ENCODE peak calls at places on chromosomes 3 and 15, in seven cellular contexts. One of them, this sample, is unnamed.

GRCh38 chr3:167671878-167672427 is 18.2 kb upstream of the WDR49 start:
- DNase-seq in Calu3: no peak
- DNase-seq in activated CD8-positive, alpha-beta memory T cell treated with anti-CD3 and anti-CD28 coated beads, Interleukin-2, amount 50 U/mL, for 48 hours: no peak
- DNase-seq in amniotic stem cell: no peak
- DNase-seq in activated naive CD8-positive, alpha-beta T cell treated with anti-CD3 and anti-CD28 coated beads, Interleukin-2, amount 50 U/mL, for 16 hours: no peak
- DNase-seq in uterus: no peak
- DNase-seq in astrocyte of the hippocampus: no peak
- DNase-seq in this sample: no peak

GRCh38 chr3:57556459-57557087 is 499 bp downstream of the PDE12 start:
- DNase-seq in astrocyte of the hippocampus: no peak
- DNase-seq in activated naive CD8-positive, alpha-beta T cell treated with anti-CD3 and anti-CD28 coated beads, Interleukin-2, amount 50 U/mL, for 16 hours: no peak
- DNase-seq in amniotic stem cell: no peak
- DNase-seq in activated CD8-positive, alpha-beta memory T cell treated with anti-CD3 and anti-CD28 coated beads, Interleukin-2, amount 50 U/mL, for 48 hours: peak
- DNase-seq in uterus: no peak
- DNase-seq in Calu3: peak
- DNase-seq in this sample: no peak

GRCh38 chr15:68593826-68594532 is 15.2 kb downstream of the CORO2B start:
- DNase-seq in activated CD8-positive, alpha-beta memory T cell treated with anti-CD3 and anti-CD28 coated beads, Interleukin-2, amount 50 U/mL, for 48 hours: no peak
- DNase-seq in activated naive CD8-positive, alpha-beta T cell treated with anti-CD3 and anti-CD28 coated beads, Interleukin-2, amount 50 U/mL, for 16 hours: no peak
- DNase-seq in Calu3: no peak
- DNase-seq in amniotic stem cell: no peak
- DNase-seq in uterus: no peak
- DNase-seq in astrocyte of the hippocampus: no peak
- DNase-seq in this sample: no peak

GRCh38 chr3:123449092-123449985 is 449 bp upstream of the ADCY5 start:
- DNase-seq in Calu3: peak
- DNase-seq in uterus: peak
- DNase-seq in activated naive CD8-positive, alpha-beta T cell treated with anti-CD3 and anti-CD28 coated beads, Interleukin-2, amount 50 U/mL, for 16 hours: no peak
- DNase-seq in amniotic stem cell: no peak
- DNase-seq in activated CD8-positive, alpha-beta memory T cell treated with anti-CD3 and anti-CD28 coated beads, Interleukin-2, amount 50 U/mL, for 48 hours: peak
- DNase-seq in astrocyte of the hippocampus: peak
- DNase-seq in this sample: peak

GRCh38 chr15:77532067-77532710 is 100.5 kb downstream of the LINGO1 start:
- DNase-seq in Calu3: no peak
- DNase-seq in astrocyte of the hippocampus: no peak
- DNase-seq in amniotic stem cell: no peak
- DNase-seq in activated CD8-positive, alpha-beta memory T cell treated with anti-CD3 and anti-CD28 coated beads, Interleukin-2, amount 50 U/mL, for 48 hours: no peak
- DNase-seq in uterus: no peak
- DNase-seq in activated naive CD8-positive, alpha-beta T cell treated with anti-CD3 and anti-CD28 coated beads, Interleukin-2, amount 50 U/mL, for 16 hours: no peak
- DNase-seq in this sample: no peak

GRCh38 chr3:146165370-146165769 is 4.4 kb upstream of the PLOD2 start:
- DNase-seq in Calu3: no peak
- DNase-seq in uterus: no peak
- DNase-seq in astrocyte of the hippocampus: peak
- DNase-seq in amniotic stem cell: no peak
- DNase-seq in activated CD8-positive, alpha-beta memory T cell treated with anti-CD3 and anti-CD28 coated beads, Interleukin-2, amount 50 U/mL, for 48 hours: no peak
- DNase-seq in activated naive CD8-positive, alpha-beta T cell treated with anti-CD3 and anti-CD28 coated beads, Interleukin-2, amount 50 U/mL, for 16 hours: no peak
- DNase-seq in this sample: no peak

GRCh38 chr15:61653110-61653509 is 407.1 kb downstream of the VPS13C start:
- DNase-seq in astrocyte of the hippocampus: no peak
- DNase-seq in Calu3: no peak
- DNase-seq in amniotic stem cell: no peak
- DNase-seq in activated naive CD8-positive, alpha-beta T cell treated with anti-CD3 and anti-CD28 coated beads, Interleukin-2, amount 50 U/mL, for 16 hours: no peak
- DNase-seq in uterus: peak
- DNase-seq in activated CD8-positive, alpha-beta memory T cell treated with anti-CD3 and anti-CD28 coated beads, Interleukin-2, amount 50 U/mL, for 48 hours: no peak
- DNase-seq in this sample: no peak

GRCh38 chr3:137769321-137770065 is 5.4 kb downstream of the SOX14 start:
- DNase-seq in Calu3: no peak
- DNase-seq in activated naive CD8-positive, alpha-beta T cell treated with anti-CD3 and anti-CD28 coated beads, Interleukin-2, amount 50 U/mL, for 16 hours: no peak
- DNase-seq in astrocyte of the hippocampus: no peak
- DNase-seq in amniotic stem cell: no peak
- DNase-seq in uterus: no peak
- DNase-seq in activated CD8-positive, alpha-beta memory T cell treated with anti-CD3 and anti-CD28 coated beads, Interleukin-2, amount 50 U/mL, for 48 hours: no peak
- DNase-seq in this sample: no peak

GRCh38 chr15:65901336-65901735 is 32.0 kb downstream of the RAB11A start:
- DNase-seq in activated naive CD8-positive, alpha-beta T cell treated with anti-CD3 and anti-CD28 coated beads, Interleukin-2, amount 50 U/mL, for 16 hours: no peak
- DNase-seq in uterus: no peak
- DNase-seq in amniotic stem cell: no peak
- DNase-seq in activated CD8-positive, alpha-beta memory T cell treated with anti-CD3 and anti-CD28 coated beads, Interleukin-2, amount 50 U/mL, for 48 hours: no peak
- DNase-seq in astrocyte of the hippocampus: no peak
- DNase-seq in Calu3: no peak
- DNase-seq in this sample: no peak

GRCh38 chr15:73923488-73924164 is 2.6 kb upstream of the LOXL1 start:
- DNase-seq in astrocyte of the hippocampus: no peak
- DNase-seq in activated CD8-positive, alpha-beta memory T cell treated with anti-CD3 and anti-CD28 coated beads, Interleukin-2, amount 50 U/mL, for 48 hours: no peak
- DNase-seq in Calu3: no peak
- DNase-seq in amniotic stem cell: no peak
- DNase-seq in activated naive CD8-positive, alpha-beta T cell treated with anti-CD3 and anti-CD28 coated beads, Interleukin-2, amount 50 U/mL, for 16 hours: no peak
- DNase-seq in uterus: no peak
- DNase-seq in this sample: no peak